ENCODE peak calls at places on chromosomes 6 and 20, in seven cellular contexts. One of them, this sample, is unnamed.

GRCh38 chr6:94443701-94444100 is 1024.3 kb upstream of the EPHA7 start:
- DNase-seq in WTC11: no peak
- DNase-seq in SK-N-SH: no peak
- DNase-seq in kidney epithelial cell: no peak
- DNase-seq in RWPE1: no peak
- DNase-seq in adrenal gland: no peak
- DNase-seq in prostate gland: no peak
- DNase-seq in this sample: no peak

GRCh38 chr6:152122434-152122833 is 315.0 kb downstream of the ESR1 start:
- DNase-seq in SK-N-SH: no peak
- DNase-seq in RWPE1: no peak
- DNase-seq in prostate gland: no peak
- DNase-seq in WTC11: no peak
- DNase-seq in kidney epithelial cell: no peak
- DNase-seq in adrenal gland: no peak
- DNase-seq in this sample: no peak

GRCh38 chr20:13041574-13042457 is 33.0 kb downstream of the SPTLC3 start:
- DNase-seq in WTC11: no peak
- DNase-seq in RWPE1: no peak
- DNase-seq in SK-N-SH: no peak
- DNase-seq in prostate gland: no peak
- DNase-seq in adrenal gland: no peak
- DNase-seq in kidney epithelial cell: no peak
- DNase-seq in this sample: no peak

GRCh38 chr6:36800223-36801095 is 38.8 kb downstream of the CPNE5 start:
- DNase-seq in SK-N-SH: no peak
- DNase-seq in RWPE1: no peak
- DNase-seq in adrenal gland: peak; percentile 51
- DNase-seq in prostate gland: no peak
- DNase-seq in WTC11: no peak
- DNase-seq in kidney epithelial cell: no peak
- DNase-seq in this sample: no peak

GRCh38 chr6:53866231-53866630 is 71.4 kb downstream of the LRRC1 start:
- DNase-seq in RWPE1: no peak
- DNase-seq in prostate gland: no peak
- DNase-seq in kidney epithelial cell: no peak
- DNase-seq in WTC11: no peak
- DNase-seq in adrenal gland: no peak
- DNase-seq in SK-N-SH: no peak
- DNase-seq in this sample: no peak

GRCh38 chr6:135144678-135145508 is 36.2 kb upstream of the MYB start:
- DNase-seq in kidney epithelial cell: no peak
- DNase-seq in RWPE1: peak; percentile 9
- DNase-seq in SK-N-SH: peak; percentile 25
- DNase-seq in prostate gland: peak; percentile 11
- DNase-seq in WTC11: no peak
- DNase-seq in adrenal gland: no peak
- DNase-seq in this sample: no peak

GRCh38 chr6:10425973-10426780 is 11.3 kb upstream of the TFAP2A start:
- DNase-seq in kidney epithelial cell: no peak
- DNase-seq in adrenal gland: no peak
- DNase-seq in WTC11: peak; percentile 60
- DNase-seq in RWPE1: no peak
- DNase-seq in SK-N-SH: peak; percentile 27
- DNase-seq in prostate gland: no peak
- DNase-seq in this sample: peak; percentile 63

GRCh38 chr6:14423955-14424354 is 306.4 kb downstream of the CD83 start:
- DNase-seq in prostate gland: no peak
- DNase-seq in WTC11: no peak
- DNase-seq in kidney epithelial cell: no peak
- DNase-seq in RWPE1: no peak
- DNase-seq in adrenal gland: no peak
- DNase-seq in SK-N-SH: no peak
- DNase-seq in this sample: no peak

GRCh38 chr6:69072796-69073195 is 437.7 kb downstream of the ADGRB3 start:
- DNase-seq in SK-N-SH: no peak
- DNase-seq in RWPE1: no peak
- DNase-seq in adrenal gland: no peak
- DNase-seq in WTC11: no peak
- DNase-seq in kidney epithelial cell: no peak
- DNase-seq in prostate gland: no peak
- DNase-seq in this sample: no peak

GRCh38 chr20:25543068-25543467 is 42.3 kb downstream of the NINL start:
- DNase-seq in RWPE1: no peak
- DNase-seq in adrenal gland: no peak
- DNase-seq in prostate gland: no peak
- DNase-seq in WTC11: no peak
- DNase-seq in SK-N-SH: no peak
- DNase-seq in kidney epithelial cell: no peak
- DNase-seq in this sample: no peak

GRCh38 chr6:53765270-53765669 is 29.5 kb upstream of the LRRC1 start:
- DNase-seq in prostate gland: no peak
- DNase-seq in WTC11: no peak
- DNase-seq in RWPE1: no peak
- DNase-seq in SK-N-SH: no peak
- DNase-seq in adrenal gland: no peak
- DNase-seq in kidney epithelial cell: no peak
- DNase-seq in this sample: no peak

GRCh38 chr6:54718541-54719023 is 128.0 kb upstream of the FAM83B start:
- DNase-seq in prostate gland: peak; percentile 19
- DNase-seq in adrenal gland: no peak
- DNase-seq in kidney epithelial cell: no peak
- DNase-seq in RWPE1: no peak
- DNase-seq in SK-N-SH: no peak
- DNase-seq in WTC11: no peak
- DNase-seq in this sample: no peak

GRCh38 chr20:34315236-34315635 is 12.1 kb upstream of the AHCY start:
- DNase-seq in prostate gland: no peak
- DNase-seq in SK-N-SH: no peak
- DNase-seq in RWPE1: no peak
- DNase-seq in kidney epithelial cell: no peak
- DNase-seq in WTC11: no peak
- DNase-seq in adrenal gland: no peak
- DNase-seq in this sample: no peak

GRCh38 chr6:52390361-52390727 is 28.4 kb downstream of the PAQR8 start:
- DNase-seq in kidney epithelial cell: peak; percentile 62
- DNase-seq in prostate gland: peak; percentile 21
- DNase-seq in adrenal gland: no peak
- DNase-seq in SK-N-SH: peak; percentile 34
- DNase-seq in WTC11: no peak
- DNase-seq in RWPE1: peak; percentile 71
- DNase-seq in this sample: peak; percentile 47

GRCh38 chr20:41650221-41650948 is 32.2 kb upstream of the CHD6 start:
- DNase-seq in SK-N-SH: no peak
- DNase-seq in prostate gland: peak; percentile 87
- DNase-seq in RWPE1: no peak
- DNase-seq in WTC11: no peak
- DNase-seq in kidney epithelial cell: no peak
- DNase-seq in adrenal gland: no peak
- DNase-seq in this sample: no peak

GRCh38 chr6:117352466-117353081 is 73.2 kb downstream of the ROS1 start:
- DNase-seq in adrenal gland: no peak
- DNase-seq in RWPE1: peak; percentile 36
- DNase-seq in prostate gland: no peak
- DNase-seq in kidney epithelial cell: no peak
- DNase-seq in SK-N-SH: no peak
- DNase-seq in WTC11: no peak
- DNase-seq in this sample: no peak

GRCh38 chr20:5127204-5127858 is 523 bp downstream of the CDS2 start:
- DNase-seq in prostate gland: peak; percentile 29
- DNase-seq in RWPE1: peak; percentile 42
- DNase-seq in WTC11: peak; percentile 49
- DNase-seq in kidney epithelial cell: no peak
- DNase-seq in adrenal gland: peak; percentile 53
- DNase-seq in SK-N-SH: peak; percentile 70
- DNase-seq in this sample: peak; percentile 56

GRCh38 chr6:137879301-137879700 is 12.2 kb downstream of the TNFAIP3 start:
- DNase-seq in adrenal gland: no peak
- DNase-seq in kidney epithelial cell: no peak
- DNase-seq in RWPE1: no peak
- DNase-seq in prostate gland: no peak
- DNase-seq in SK-N-SH: no peak
- DNase-seq in WTC11: no peak
- DNase-seq in this sample: no peak

GRCh38 chr20:59145926-59146800 is 17.5 kb upstream of the ZNF831 start:
- DNase-seq in SK-N-SH: no peak
- DNase-seq in WTC11: no peak
- DNase-seq in kidney epithelial cell: no peak
- DNase-seq in prostate gland: no peak
- DNase-seq in RWPE1: no peak
- DNase-seq in adrenal gland: no peak
- DNase-seq in this sample: peak; percentile 36

GRCh38 chr6:116393430-116393829 is 22.7 kb downstream of the DSE start:
- DNase-seq in kidney epithelial cell: no peak
- DNase-seq in SK-N-SH: no peak
- DNase-seq in RWPE1: no peak
- DNase-seq in WTC11: no peak
- DNase-seq in adrenal gland: no peak
- DNase-seq in prostate gland: no peak
- DNase-seq in this sample: no peak

GRCh38 chr20:59004763-59005522 is 2.1 kb downstream of the CTSZ start:
- DNase-seq in adrenal gland: peak; percentile 80
- DNase-seq in prostate gland: no peak
- DNase-seq in SK-N-SH: no peak
- DNase-seq in kidney epithelial cell: no peak
- DNase-seq in RWPE1: no peak
- DNase-seq in WTC11: no peak
- DNase-seq in this sample: peak; percentile 87

GRCh38 chr20:60050193-60050960 is 92.2 kb downstream of the CDH26 start:
- DNase-seq in kidney epithelial cell: no peak
- DNase-seq in adrenal gland: no peak
- DNase-seq in prostate gland: peak; percentile 30
- DNase-seq in SK-N-SH: no peak
- DNase-seq in WTC11: peak; percentile 64
- DNase-seq in RWPE1: peak; percentile 80
- DNase-seq in this sample: no peak

GRCh38 chr6:26158581-26159416 is 71.6 kb downstream of the HFE start:
- DNase-seq in RWPE1: no peak
- DNase-seq in SK-N-SH: no peak
- DNase-seq in WTC11: no peak
- DNase-seq in adrenal gland: peak; percentile 68
- DNase-seq in kidney epithelial cell: no peak
- DNase-seq in prostate gland: peak; percentile 88
- DNase-seq in this sample: no peak

GRCh38 chr6:156416392-156416791 is 360.8 kb upstream of the ARID1B start:
- DNase-seq in prostate gland: no peak
- DNase-seq in WTC11: no peak
- DNase-seq in adrenal gland: no peak
- DNase-seq in kidney epithelial cell: no peak
- DNase-seq in SK-N-SH: no peak
- DNase-seq in RWPE1: no peak
- DNase-seq in this sample: no peak
- TF ChIP-seq CTCF in prostate gland: no peak
- TF ChIP-seq CTCF in WTC11: peak; percentile 49
- TF ChIP-seq CTCF in adrenal gland: no peak
- TF ChIP-seq CTCF in kidney epithelial cell: no peak
- TF ChIP-seq CTCF in SK-N-SH: no peak
- TF ChIP-seq CTCF in RWPE1: no peak
- TF ChIP-seq CTCF in this sample: no peak

GRCh38 chr6:15515660-15516375 is 147.0 kb downstream of the DTNBP1 start:
- DNase-seq in RWPE1: no peak
- DNase-seq in prostate gland: no peak
- DNase-seq in SK-N-SH: no peak
- DNase-seq in adrenal gland: no peak
- DNase-seq in kidney epithelial cell: no peak
- DNase-seq in WTC11: no peak
- DNase-seq in this sample: no peak
- TF ChIP-seq CTCF in RWPE1: no peak
- TF ChIP-seq CTCF in prostate gland: no peak
- TF ChIP-seq CTCF in SK-N-SH: no peak
- TF ChIP-seq CTCF in adrenal gland: no peak
- TF ChIP-seq CTCF in kidney epithelial cell: no peak
- TF ChIP-seq CTCF in WTC11: no peak
- TF ChIP-seq CTCF in this sample: no peak

GRCh38 chr6:41063884-41064285 is 8.3 kb downstream of the OARD1 start:
- DNase-seq in RWPE1: no peak
- DNase-seq in prostate gland: no peak
- DNase-seq in kidney epithelial cell: no peak
- DNase-seq in adrenal gland: no peak
- DNase-seq in SK-N-SH: no peak
- DNase-seq in WTC11: no peak
- DNase-seq in this sample: no peak
- TF ChIP-seq CTCF in RWPE1: no peak
- TF ChIP-seq CTCF in prostate gland: no peak
- TF ChIP-seq CTCF in kidney epithelial cell: no peak
- TF ChIP-seq CTCF in adrenal gland: no peak
- TF ChIP-seq CTCF in SK-N-SH: no peak
- TF ChIP-seq CTCF in WTC11: no peak
- TF ChIP-seq CTCF in this sample: no peak

GRCh38 chr6:119076966-119077642 is 1.4 kb downstream of the FAM184A start:
- DNase-seq in prostate gland: no peak
- DNase-seq in RWPE1: no peak
- DNase-seq in SK-N-SH: no peak
- DNase-seq in kidney epithelial cell: no peak
- DNase-seq in adrenal gland: no peak
- DNase-seq in WTC11: no peak
- DNase-seq in this sample: no peak

GRCh38 chr6:119078449-119079287 is at the start of gene FAM184A:
- DNase-seq in adrenal gland: peak; percentile 45
- DNase-seq in SK-N-SH: peak; percentile 90
- DNase-seq in WTC11: peak; percentile 73
- DNase-seq in prostate gland: peak; percentile 51
- DNase-seq in RWPE1: peak; percentile 49
- DNase-seq in kidney epithelial cell: no peak
- DNase-seq in this sample: peak; percentile 74

GRCh38 chr6:119076173-119076965 is 2.1 kb downstream of the FAM184A start:
- DNase-seq in SK-N-SH: no peak
- DNase-seq in adrenal gland: no peak
- DNase-seq in prostate gland: no peak
- DNase-seq in RWPE1: no peak
- DNase-seq in WTC11: no peak
- DNase-seq in kidney epithelial cell: no peak
- DNase-seq in this sample: no peak

GRCh38 chr6:119079288-119079809 is 885 bp upstream of the FAM184A start:
- DNase-seq in WTC11: no peak
- DNase-seq in kidney epithelial cell: no peak
- DNase-seq in RWPE1: peak; percentile 18
- DNase-seq in SK-N-SH: no peak
- DNase-seq in adrenal gland: no peak
- DNase-seq in prostate gland: no peak
- DNase-seq in this sample: no peak

DNA sequence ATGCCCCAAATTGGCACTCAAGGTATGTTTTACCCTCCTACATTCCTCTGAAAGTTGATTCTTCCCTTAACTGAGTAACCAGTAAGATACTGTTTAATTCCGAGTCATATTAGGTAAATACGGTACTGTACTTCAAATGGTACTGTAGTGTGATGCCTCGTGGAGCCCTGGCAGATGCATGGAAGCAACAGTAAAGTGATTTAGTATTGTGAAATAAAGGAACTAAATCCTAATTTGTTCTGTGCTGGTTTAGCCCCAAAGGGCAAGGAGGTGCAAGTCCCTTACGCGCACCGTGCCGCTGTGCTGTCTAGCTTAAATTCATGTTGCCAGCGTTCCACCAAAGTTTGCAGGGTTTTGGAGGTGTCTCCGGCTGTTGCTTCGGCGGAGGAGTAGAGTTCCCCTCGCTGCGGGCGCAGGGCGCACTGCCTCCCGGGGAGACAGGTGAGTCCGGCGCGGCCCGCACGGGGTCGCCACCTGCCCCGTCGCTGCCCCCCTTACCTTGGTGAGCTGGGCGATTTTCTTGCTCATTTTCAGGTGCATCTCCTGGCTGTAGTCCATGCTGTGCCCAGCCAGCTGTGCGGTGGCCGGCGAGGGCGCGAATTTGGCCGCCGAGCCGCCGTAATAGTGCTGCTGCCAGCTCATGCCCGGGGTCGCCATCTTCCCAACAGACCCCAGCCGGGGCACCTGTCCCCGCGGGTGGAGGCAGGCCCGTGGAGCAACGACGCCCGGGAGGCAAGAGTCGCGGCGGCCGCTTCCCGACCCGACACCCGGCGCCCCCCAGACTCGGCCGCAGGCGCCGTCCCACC is 618 bp downstream of the FAM184A start:
- DNase-seq in adrenal gland: peak; percentile 21
- DNase-seq in kidney epithelial cell: no peak
- DNase-seq in WTC11: peak; percentile 73
- DNase-seq in prostate gland: peak; percentile 34
- DNase-seq in RWPE1: peak; percentile 36
- DNase-seq in SK-N-SH: peak; percentile 75
- DNase-seq in this sample: peak; percentile 41
- TF ChIP-seq CTCF in adrenal gland: no peak
- TF ChIP-seq CTCF in kidney epithelial cell: peak; percentile 27
- TF ChIP-seq CTCF in WTC11: no peak
- TF ChIP-seq CTCF in prostate gland: no peak
- TF ChIP-seq CTCF in RWPE1: no peak
- TF ChIP-seq CTCF in SK-N-SH: peak; percentile 9
- TF ChIP-seq CTCF in this sample: no peak

This sample was measured in GM20000.